ENCODE peak calls at places on chromosome 7, in seven cellular contexts. A is RWPE1, U is breast epithelium, I is tibial artery, Z is fibroblast of lung, C is heart left ventricle, X is cardiac fibroblast. P is an unnamed sample.
A peak's percentile ranks its signal among the peaks of the same experiment; 100 is the strongest.

GRCh38 chr7:78080811-78081210 is 282.2 kb downstream of the PHTF2 start:
- DNase-seq in A (no peak), I (no peak), Z (no peak), X (no peak), C (no peak), U (no peak), P (no peak)

GRCh38 chr7:3436746-3437145 is 135.7 kb downstream of the SDK1 start:
- DNase-seq in Z (peak; percentile 86), U (no peak), A (peak; percentile 74), C (no peak), X (peak; percentile 91), I (no peak), P (no peak)

GRCh38 chr7:129780257-129781127 is 169.0 kb downstream of the NRF1 start:
- DNase-seq in I (no peak), A (peak; percentile 94), C (no peak), Z (no peak), U (peak; percentile 78), X (no peak), P (peak; percentile 62)

GRCh38 chr7:17680943-17681351 is 259.3 kb downstream of the SNX13 start:
- DNase-seq in A (no peak), C (no peak), I (no peak), U (no peak), Z (no peak), X (peak; percentile 82), P (no peak)

GRCh38 chr7:50389961-50390360 is 60.2 kb downstream of the FIGNL1 start:
- DNase-seq in C (no peak), X (no peak), A (no peak), I (no peak), U (no peak), Z (no peak), P (no peak)

GRCh38 chr7:70695804-70696104 is 436.2 kb upstream of the GALNT17 start:
- DNase-seq in X (no peak), A (peak; percentile 27), C (no peak), I (no peak), Z (peak; percentile 16), U (no peak), P (no peak)

GRCh38 chr7:51706851-51707250 is 390.2 kb upstream of the COBL start:
- DNase-seq in U (no peak), Z (no peak), I (no peak), A (no peak), C (no peak), X (no peak), P (no peak)

GRCh38 chr7:84697506-84697905 is 489.4 kb downstream of the SEMA3D start:
- DNase-seq in Z (peak; percentile 97), X (peak; percentile 95), I (no peak), U (no peak), C (no peak), A (no peak), P (no peak)

GRCh38 chr7:86243171-86243570 is 400.5 kb upstream of the GRM3 start:
- DNase-seq in A (no peak), C (no peak), Z (no peak), I (no peak), X (no peak), U (no peak), P (no peak)

GRCh38 chr7:74174606-74175082 is 488 bp downstream of the EIF4H start:
- DNase-seq in I (peak; percentile 48), A (peak; percentile 50), U (peak; percentile 31), Z (peak; percentile 75), C (peak; percentile 38), X (peak; percentile 50), P (no peak)
- TF ChIP-seq CTCF in I (no peak), A (no peak), U (no peak), Z (no peak), C (no peak), X (no peak), P (no peak)

DNA sequence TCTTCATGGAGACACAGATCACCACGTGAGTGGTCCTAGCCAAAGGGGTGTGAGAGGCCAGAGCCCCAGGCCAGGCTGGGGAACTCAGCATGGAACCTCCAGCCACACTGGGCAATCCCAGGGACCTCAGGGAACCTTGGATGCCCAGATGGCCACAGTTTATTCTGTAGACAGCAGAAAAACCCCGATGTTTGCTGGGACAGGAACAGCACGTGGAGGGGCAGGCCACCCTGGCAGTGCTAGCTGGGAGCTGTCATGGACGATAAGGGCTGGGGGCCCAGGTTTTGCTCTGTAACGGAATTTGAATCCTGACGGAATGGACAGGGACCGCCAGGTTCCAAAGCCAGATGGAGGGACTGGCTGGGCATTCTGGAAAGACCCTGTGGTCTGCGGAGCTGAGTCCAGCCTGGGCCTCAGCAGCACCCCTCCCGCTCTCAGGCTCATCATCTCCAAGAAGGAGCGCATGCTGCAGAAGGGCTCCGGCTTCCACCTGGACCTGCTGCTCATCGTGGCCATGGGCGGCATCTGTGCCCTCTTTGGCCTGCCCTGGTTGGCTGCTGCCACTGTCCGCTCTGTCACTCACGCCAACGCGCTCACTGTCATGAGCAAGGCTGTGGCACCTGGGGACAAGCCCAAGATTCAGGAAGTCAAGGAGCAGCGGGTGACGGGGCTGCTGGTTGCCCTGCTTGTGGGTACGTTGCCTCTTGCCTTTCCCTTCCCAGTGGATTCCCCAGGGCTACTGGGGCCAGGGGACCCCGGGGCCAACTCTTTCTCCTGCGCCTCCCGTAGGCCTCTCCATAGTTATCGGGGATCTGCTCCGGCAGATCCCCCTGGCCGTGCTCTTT is 5.6 kb downstream of the FASTK start:
- DNase-seq in U (no peak), I (no peak), C (no peak), X (no peak), Z (no peak), A (no peak), P (no peak)
- TF ChIP-seq CTCF in U (no peak), I (no peak), C (no peak), X (no peak), Z (no peak), A (no peak), P (no peak)

DNA sequence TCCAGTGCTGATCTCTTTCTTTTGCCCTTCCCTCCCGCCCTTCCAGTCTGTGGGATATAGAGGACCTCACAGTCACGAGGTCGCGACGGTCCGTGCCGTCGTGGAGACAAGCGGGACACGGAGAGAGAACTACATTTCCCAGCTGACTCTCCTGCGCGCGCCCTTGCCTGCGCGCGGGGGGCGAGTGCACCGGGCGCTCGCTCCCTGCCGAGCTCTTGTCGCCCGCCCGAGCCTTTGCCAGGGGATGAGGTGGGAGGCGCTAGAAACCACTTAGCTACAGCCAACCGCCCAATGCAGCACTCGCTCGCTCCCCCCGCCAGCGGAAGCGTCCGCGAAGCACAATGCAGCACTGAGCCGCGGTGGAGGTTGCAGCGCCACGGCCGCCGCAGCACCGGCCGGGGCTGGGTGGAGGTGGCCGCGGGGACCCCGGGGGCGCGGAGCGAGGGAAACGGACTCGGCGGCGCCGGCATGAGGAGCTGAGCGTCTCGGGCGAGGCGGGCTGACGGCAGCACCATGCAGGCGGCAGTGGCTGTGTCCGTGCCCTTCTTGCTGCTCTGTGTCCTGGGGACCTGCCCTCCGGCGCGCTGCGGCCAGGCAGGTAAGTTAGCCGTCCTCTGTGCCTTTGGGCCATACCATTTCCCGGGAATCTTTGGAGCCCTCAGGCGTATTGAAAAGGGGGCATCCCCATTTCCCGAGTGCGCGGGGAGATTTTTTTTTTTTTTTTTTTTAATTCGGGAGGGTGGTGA is at the start of gene ADAM22:
- DNase-seq in U (peak; percentile 75), X (peak; percentile 71), I (peak; percentile 74), Z (peak; percentile 89), A (peak; percentile 51), C (peak; percentile 89), P (peak; percentile 68)
- TF ChIP-seq CTCF in U (no peak), X (no peak), I (no peak), Z (no peak), A (no peak), C (peak; percentile 11), P (no peak)

GRCh38 chr7:36852931-36853330 is 128.6 kb upstream of the AOAH start:
- DNase-seq in X (no peak), Z (no peak), C (no peak), I (no peak), A (no peak), U (no peak), P (no peak)
- TF ChIP-seq CTCF in X (no peak), Z (no peak), C (no peak), I (no peak), A (no peak), U (no peak), P (no peak)

DNA sequence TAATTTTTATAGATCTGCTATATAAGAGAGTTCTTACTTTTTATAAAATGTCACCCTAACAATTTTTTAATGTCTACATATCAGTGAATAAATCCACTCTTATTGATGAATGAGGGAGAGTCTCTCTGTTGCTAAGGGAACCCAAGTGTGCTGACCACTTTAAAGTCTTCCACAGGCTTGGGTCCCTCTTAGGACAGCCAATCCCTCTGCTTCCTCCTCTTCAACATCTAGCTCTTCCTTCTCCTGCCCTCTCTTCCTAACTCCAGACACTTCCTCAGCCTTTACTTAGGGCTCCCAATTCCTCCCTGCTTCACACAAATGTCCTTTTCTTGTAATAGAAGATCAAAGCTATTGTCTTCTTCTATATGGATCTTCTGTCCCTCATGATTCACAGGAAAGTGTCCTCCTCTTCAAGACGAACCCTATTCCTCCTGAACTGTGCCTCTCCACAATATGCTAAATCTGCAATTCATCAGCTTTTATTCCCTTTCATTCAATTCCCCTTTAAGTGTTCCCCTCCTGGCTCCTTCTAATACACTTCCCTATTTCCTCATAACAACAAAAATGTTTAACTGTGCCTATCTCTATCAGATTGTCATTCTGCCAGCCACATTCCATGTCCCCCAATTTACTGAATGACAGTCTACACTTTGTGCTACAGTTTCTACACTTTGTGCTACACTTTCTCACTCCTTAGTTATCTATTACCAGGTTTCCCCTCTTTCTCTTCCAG is 37.7 kb downstream of the CDK6 start:
- DNase-seq in Z (no peak), C (no peak), A (no peak), I (no peak), X (no peak), U (no peak), P (no peak)
- TF ChIP-seq CTCF in Z (no peak), C (no peak), A (no peak), I (no peak), X (no peak), U (no peak), P (no peak)

GRCh38 chr7:117157121-117157870 is 165.6 kb downstream of the WNT2 start:
- DNase-seq in A (peak; percentile 14), U (no peak), C (peak; percentile 33), X (peak; percentile 89), Z (peak; percentile 97), I (peak; percentile 64), P (no peak)
- TF ChIP-seq CTCF in A (no peak), U (no peak), C (peak; percentile 20), X (peak; percentile 51), Z (peak; percentile 58), I (no peak), P (no peak)